ENCODE peak calls at places on chromosomes 1 and 21, in seven cellular contexts. H is SK-N-SH, T is H1, V is HCT116, O is GM12878, M is K562, G is HepG2. E is an unnamed sample.

GRCh38 chr21:40687625-40688024 is 159.3 kb downstream of the DSCAM start:
- DNase-seq in O (no peak), T (no peak), M (no peak), V (no peak), G (no peak), H (no peak), E (no peak)

GRCh38 chr1:166479052-166479631 is 312.3 kb upstream of the FAM78B start:
- DNase-seq in M (peak), T (peak), H (peak), V (peak), O (no peak), G (peak), E (peak)

GRCh38 chr1:16009030-16009460 is 5.0 kb downstream of the SRARP start:
- DNase-seq in V (peak), G (peak), O (no peak), H (peak), M (peak), T (peak), E (peak)

GRCh38 chr1:246214708-246215504 is 292.2 kb downstream of the SMYD3 start:
- DNase-seq in V (no peak), O (peak), H (peak), M (peak), T (no peak), G (no peak), E (no peak)

GRCh38 chr1:240084337-240084736 is 7.3 kb upstream of the FMN2 start:
- DNase-seq in M (no peak), V (no peak), H (no peak), O (no peak), G (no peak), T (no peak), E (no peak)

GRCh38 chr1:203649551-203650011 is 22.9 kb downstream of the ATP2B4 start:
- DNase-seq in G (no peak), M (no peak), V (no peak), T (no peak), O (no peak), H (no peak), E (no peak)

GRCh38 chr1:248834343-248834940 is 3.6 kb upstream of the ZNF672 start:
- DNase-seq in G (no peak), H (no peak), V (no peak), T (no peak), O (no peak), M (peak), E (no peak)

GRCh38 chr1:17012775-17013501 is 1.2 kb upstream of the ATP13A2 start:
- DNase-seq in H (no peak), T (no peak), O (no peak), V (no peak), G (no peak), M (no peak), E (peak)

GRCh38 chr1:54171636-54172035 is 18.8 kb upstream of the CDCP2 start:
- DNase-seq in T (no peak), V (no peak), G (no peak), M (no peak), H (no peak), O (no peak), E (no peak)

GRCh38 chr1:151165281-151165737 is 393 bp downstream of the LYSMD1 start:
- DNase-seq in O (no peak), G (peak), V (no peak), T (no peak), H (peak), M (peak), E (no peak)

GRCh38 chr1:97209381-97209780 is 487.8 kb downstream of the PTBP2 start:
- DNase-seq in M (no peak), H (no peak), V (no peak), T (no peak), G (no peak), O (no peak), E (no peak)

GRCh38 chr1:15036101-15036500 is 117.4 kb upstream of the TMEM51 start:
- DNase-seq in H (no peak), O (no peak), T (no peak), M (no peak), V (no peak), G (no peak), E (no peak)

GRCh38 chr21:34908424-34909055 is 140.6 kb downstream of the RUNX1 start:
- DNase-seq in G (peak), V (no peak), T (no peak), M (peak), O (no peak), H (no peak), E (no peak)

GRCh38 chr1:150053911-150054310 is 13.7 kb upstream of the VPS45 start:
- DNase-seq in H (no peak), G (no peak), M (no peak), T (no peak), V (no peak), O (no peak), E (no peak)

GRCh38 chr1:222697858-222698257 is 14.4 kb downstream of the AIDA start:
- DNase-seq in M (no peak), T (no peak), G (no peak), V (no peak), H (no peak), O (no peak), E (no peak)

GRCh38 chr1:27161594-27161993 is 6.7 kb upstream of the SLC9A1 start:
- DNase-seq in T (no peak), M (no peak), V (no peak), O (peak), G (no peak), H (peak), E (peak)

GRCh38 chr21:45865106-45865835 is 116.3 kb upstream of the COL6A1 start:
- DNase-seq in V (no peak), O (no peak), H (no peak), T (no peak), M (no peak), G (no peak), E (no peak)

GRCh38 chr21:24738063-24738462 is 869.2 kb downstream of the MRPL39 start:
- DNase-seq in G (no peak), T (no peak), V (no peak), O (no peak), H (no peak), M (no peak), E (no peak)

GRCh38 chr1:29683472-29683871 is 447.1 kb downstream of the PTPRU start:
- DNase-seq in G (no peak), T (no peak), M (no peak), O (no peak), V (no peak), H (no peak), E (no peak)

GRCh38 chr1:110618668-110619067 is 12.5 kb upstream of the KCNA2 start:
- DNase-seq in T (no peak), G (no peak), M (no peak), O (no peak), H (no peak), V (no peak), E (no peak)

GRCh38 chr1:79079770-79080169 is 73.2 kb upstream of the ADGRL4 start:
- DNase-seq in O (no peak), G (no peak), H (no peak), M (no peak), T (peak), V (peak), E (no peak)

GRCh38 chr1:156359973-156360372 is 9.0 kb upstream of the RHBG start:
- DNase-seq in V (no peak), H (peak), G (no peak), O (no peak), T (no peak), M (peak), E (no peak)

GRCh38 chr1:19057182-19057779 is 100.8 kb upstream of the IFFO2 start:
- DNase-seq in G (no peak), O (no peak), M (peak), V (no peak), H (no peak), T (no peak), E (no peak)

GRCh38 chr1:54124472-54124871 is 28.3 kb downstream of the CDCP2 start:
- DNase-seq in T (no peak), M (no peak), V (no peak), O (no peak), G (no peak), H (no peak), E (no peak)

GRCh38 chr1:236421022-236421421 is 26.9 kb downstream of the EDARADD start:
- DNase-seq in T (no peak), M (peak), G (peak), V (no peak), H (no peak), O (no peak), E (peak)

GRCh38 chr1:12447849-12448312 is 170.1 kb downstream of the DHRS3 start:
- DNase-seq in O (no peak), V (no peak), H (no peak), G (peak), M (no peak), T (no peak), E (no peak)

GRCh38 chr1:48688102-48688760 is 88.5 kb downstream of the BEND5 start:
- DNase-seq in T (no peak), M (peak), G (no peak), O (no peak), H (peak), V (peak), E (no peak)

GRCh38 chr1:2073382-2074230 is 23.4 kb downstream of the PRKCZ start:
- DNase-seq in H (peak), V (no peak), O (no peak), M (peak), G (no peak), T (no peak), E (no peak)

GRCh38 chr1:35524106-35524505 is 33.1 kb downstream of the KIAA0319L start:
- DNase-seq in T (no peak), O (no peak), G (no peak), M (no peak), V (no peak), H (no peak), E (peak)

GRCh38 chr1:18974616-18975015 is 18.1 kb upstream of the IFFO2 start:
- DNase-seq in H (no peak), O (no peak), M (no peak), T (no peak), G (no peak), V (no peak), E (no peak)

GRCh38 chr1:91166106-91166712 is 144.4 kb upstream of the ZNF644 start:
- DNase-seq in V (peak), T (peak), H (peak), M (peak), O (no peak), G (peak), E (peak)

GRCh38 chr1:9127395-9128160 is 1.3 kb downstream of the GPR157 start:
- DNase-seq in M (no peak), H (no peak), G (no peak), V (no peak), O (no peak), T (no peak), E (no peak)

GRCh38 chr1:94490556-94490955 is 51.0 kb downstream of the F3 start:
- DNase-seq in V (no peak), G (no peak), H (no peak), O (no peak), M (no peak), T (no peak), E (no peak)

GRCh38 chr1:39450956-39451601 is 40.4 kb upstream of the BMP8A start:
- DNase-seq in T (no peak), G (peak), O (no peak), V (no peak), M (no peak), H (no peak), E (no peak)

GRCh38 chr21:42732033-42732410 is 78.6 kb downstream of the PDE9A start:
- DNase-seq in O (no peak), T (no peak), H (no peak), V (no peak), G (no peak), M (no peak), E (no peak)

GRCh38 chr1:46488343-46489168 is 1.1 kb upstream of the DMBX1 start:
- DNase-seq in H (no peak), V (no peak), O (no peak), T (no peak), G (no peak), M (no peak), E (no peak)
- TF ChIP-seq JUND in H (no peak), V (no peak), O (no peak), T (no peak), G (no peak), M (no peak), E (no peak)

GRCh38 chr1:5509664-5510452 is 482.4 kb downstream of the NPHP4 start:
- DNase-seq in V (peak), O (no peak), T (peak), M (peak), G (peak), H (peak), E (peak)
- TF ChIP-seq JUND in V (no peak), O (no peak), T (no peak), M (no peak), G (no peak), H (no peak), E (no peak)

GRCh38 chr1:220873087-220873486 is 6.2 kb upstream of the HLX start:
- DNase-seq in T (no peak), M (no peak), V (no peak), O (no peak), G (no peak), H (no peak), E (no peak)
- TF ChIP-seq JUND in T (no peak), M (no peak), V (no peak), O (no peak), G (no peak), H (no peak), E (no peak)

DNA sequence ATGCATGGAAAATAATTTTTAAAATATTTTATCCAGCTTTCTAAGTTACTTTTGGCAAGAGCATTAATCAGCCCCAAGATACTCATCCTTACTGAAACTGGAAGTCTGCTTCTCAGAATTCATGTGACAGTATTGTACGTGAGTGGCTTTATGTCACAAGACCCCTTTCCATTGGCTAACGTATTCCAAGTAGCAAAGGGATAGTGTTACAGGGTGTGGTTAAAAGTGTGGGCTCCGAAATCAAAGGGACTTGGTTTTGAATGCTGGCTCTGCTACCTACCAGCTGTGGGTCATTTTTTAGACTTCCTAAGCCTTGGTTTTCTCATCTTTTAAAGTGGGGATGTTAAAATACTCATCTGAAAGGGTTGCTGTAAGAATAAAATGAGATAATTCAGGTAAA is 91.7 kb downstream of the RHOU start:
- DNase-seq in M (no peak), V (no peak), T (no peak), G (no peak), O (no peak), H (no peak), E (no peak)
- TF ChIP-seq JUND in M (no peak), V (no peak), T (no peak), G (no peak), O (no peak), H (no peak), E (no peak)

GRCh38 chr1:84613026-84613425 is 38.8 kb upstream of the CTBS start:
- DNase-seq in M (no peak), G (no peak), H (no peak), T (no peak), V (no peak), O (no peak), E (no peak)

GRCh38 chr1:84613887-84614286 is 39.6 kb upstream of the CTBS start:
- DNase-seq in H (no peak), V (no peak), M (no peak), G (no peak), O (no peak), T (no peak), E (no peak)

GRCh38 chr1:84606977-84607376 is 32.7 kb upstream of the CTBS start:
- DNase-seq in M (no peak), V (no peak), T (no peak), G (no peak), H (no peak), O (no peak), E (no peak)

GRCh38 chr1:84611796-84612195 is 37.6 kb upstream of the CTBS start:
- DNase-seq in M (no peak), V (no peak), T (no peak), O (no peak), H (no peak), G (no peak), E (no peak)

GRCh38 chr1:84611091-84611490 is 36.9 kb upstream of the CTBS start:
- DNase-seq in M (no peak), G (no peak), V (no peak), T (no peak), O (no peak), H (no peak), E (no peak)
- TF ChIP-seq JUND in M (no peak), G (no peak), V (no peak), T (no peak), O (no peak), H (no peak), E (no peak)